ENCODE peak calls at places on chromosomes 1 and 21, in five cellular contexts. U, X, F, N and M are unnamed samples.

GRCh38 chr1:112133487-112133886 is 144.0 kb upstream of the KCND3 start:
- DNase-seq in U (no peak), X (no peak), F (no peak), N (no peak), M (no peak)

GRCh38 chr1:186859995-186860394 is 31.2 kb downstream of the PLA2G4A start:
- DNase-seq in U (no peak), X (no peak), F (no peak), N (no peak), M (no peak)

GRCh38 chr1:205950826-205951549 is 7.7 kb upstream of the SLC26A9 start:
- DNase-seq in U (no peak), X (no peak), F (no peak), N (no peak), M (no peak)

GRCh38 chr1:14887044-14887443 is 266.5 kb upstream of the TMEM51 start:
- DNase-seq in U (no peak), X (no peak), F (no peak), N (no peak), M (no peak)

GRCh38 chr1:67647036-67647798 is 37.8 kb upstream of the GADD45A start:
- DNase-seq in U (no peak), X (no peak), F (no peak), N (no peak), M (no peak)

GRCh38 chr1:3942416-3943122 is 42.5 kb upstream of the C1orf174 start:
- DNase-seq in U (peak; percentile 78), X (no peak), F (no peak), N (no peak), M (no peak)

GRCh38 chr21:27079807-27080206 is 112.9 kb upstream of the ADAMTS5 start:
- DNase-seq in U (no peak), X (no peak), F (no peak), N (no peak), M (no peak)

GRCh38 chr1:95208876-95209275 is 25.1 kb upstream of the RWDD3 start:
- DNase-seq in U (no peak), X (no peak), F (no peak), N (no peak), M (no peak)

GRCh38 chr1:63739452-63739851 is 34.4 kb upstream of the ROR1 start:
- DNase-seq in U (no peak), X (no peak), F (no peak), N (no peak), M (no peak)

DNA sequence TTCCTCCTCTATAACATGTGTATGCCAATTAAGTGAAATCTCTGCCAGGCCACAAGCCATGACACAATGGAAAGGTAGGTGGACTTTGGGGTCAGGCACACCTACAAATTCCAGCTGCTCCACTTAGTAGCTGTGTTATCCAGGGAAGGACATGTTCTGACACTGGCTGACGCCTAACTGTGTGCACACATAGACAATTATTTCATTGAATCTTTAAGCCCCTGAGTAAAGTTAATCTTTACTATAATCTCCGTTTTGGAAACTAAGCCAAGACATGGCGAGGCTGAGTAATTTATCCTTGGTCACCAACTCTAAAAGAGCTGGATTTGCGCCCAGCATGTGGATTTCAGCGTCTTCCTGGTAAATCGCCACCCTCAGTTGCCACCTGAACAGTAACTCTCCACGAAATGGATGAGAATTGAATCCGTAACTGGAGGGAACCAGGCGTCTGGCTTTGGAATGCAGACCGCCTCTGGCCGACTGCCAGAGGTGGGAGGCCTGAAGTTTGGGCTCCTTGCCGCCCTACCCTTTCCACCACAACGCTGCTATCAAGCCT is 925 bp upstream of the SNRPE start:
- DNase-seq in U (peak; percentile 49), X (no peak), F (no peak), N (no peak), M (peak; percentile 19)
- TF ChIP-seq SUZ12 in U (no peak), X (no peak), F (no peak), N (no peak), M (no peak)

DNA sequence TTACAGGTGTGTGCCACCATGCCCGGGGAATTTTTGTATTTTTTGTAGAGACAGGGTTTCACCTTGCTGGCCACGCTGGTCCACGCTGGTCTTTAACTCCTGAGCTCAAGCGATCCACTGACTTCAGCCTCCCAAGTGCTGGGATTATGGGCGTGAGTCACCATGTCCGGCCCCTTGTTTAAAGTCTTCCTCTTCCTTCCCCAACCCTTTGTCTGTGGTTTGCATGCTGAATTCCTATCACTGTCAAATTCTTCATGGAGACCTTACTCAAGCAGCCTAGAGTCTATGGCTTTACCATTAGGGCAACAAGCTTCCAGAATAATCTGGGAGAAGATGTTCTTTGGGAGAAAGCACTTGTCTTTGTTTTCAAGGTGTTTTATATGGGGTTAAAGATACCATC is 34.7 kb downstream of the B3GALT5 start:
- DNase-seq in U (no peak), X (peak; percentile 46), F (no peak), N (no peak), M (no peak)
- TF ChIP-seq SUZ12 in U (no peak), X (no peak), F (no peak), N (no peak), M (no peak)

GRCh38 chr1:42335809-42336518 is 929 bp upstream of the FOXJ3 start:
- DNase-seq in U (peak; percentile 60), X (no peak), F (no peak), N (no peak), M (no peak)
- TF ChIP-seq SUZ12 in U (no peak), X (no peak), F (no peak), N (no peak), M (no peak)

DNA sequence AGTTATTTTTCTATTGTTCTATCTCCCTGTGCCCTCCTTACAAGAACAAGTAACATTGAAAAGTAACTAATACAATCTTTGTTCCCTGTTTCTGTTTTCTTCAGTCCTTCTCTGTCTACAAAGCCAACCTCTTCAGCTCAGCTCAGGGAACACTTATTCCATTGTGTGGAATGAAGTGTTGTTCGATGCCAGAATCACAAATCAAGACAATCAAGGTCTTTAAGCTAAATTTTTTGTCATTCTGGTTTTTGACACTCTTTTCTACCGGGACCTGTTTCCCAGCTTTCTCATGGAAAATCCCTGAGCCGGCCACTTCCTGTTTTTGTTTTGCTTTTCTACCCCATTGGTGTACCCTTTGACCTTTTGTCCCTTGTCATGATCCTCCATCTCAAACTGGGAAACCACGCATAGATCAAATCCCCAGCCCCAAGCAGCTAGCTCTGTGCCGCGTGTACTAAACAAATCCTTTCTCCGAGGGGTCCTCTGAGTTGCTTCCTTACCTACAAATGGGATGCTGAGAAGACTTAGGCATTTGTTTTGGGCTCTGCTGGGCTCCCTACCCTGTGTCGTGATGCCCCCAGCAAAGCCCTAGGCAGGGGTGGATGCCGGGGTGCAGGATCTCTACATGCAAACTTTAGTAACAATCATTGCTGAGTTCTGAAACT is 141.8 kb downstream of the TOMM20 start:
- DNase-seq in U (peak; percentile 77), X (peak; percentile 82), F (no peak), N (no peak), M (no peak)
- TF ChIP-seq SUZ12 in U (no peak), X (no peak), F (no peak), N (no peak), M (no peak)